ENCODE peak calls at places on chromosomes 12 and 14, in five cellular contexts. M is fibroblast of villous mesenchyme, X is tibial nerve, A is HCT116, U is fibroblast of mammary gland. G is an unnamed sample.

GRCh38 chr14:75578099-75578785 is at the start of gene FLVCR2:
- DNase-seq in X (peak; percentile 80), A (no peak), M (peak; percentile 74), U (peak; percentile 66), G (no peak)

GRCh38 chr12:107670999-107671643 is 14.5 kb upstream of the PWP1 start:
- DNase-seq in X (no peak), M (peak; percentile 28), A (peak; percentile 19), U (peak; percentile 12), G (no peak)

GRCh38 chr12:106760184-106760531 is 14.3 kb upstream of the RIC8B start:
- DNase-seq in M (no peak), X (no peak), A (no peak), U (peak; percentile 25), G (no peak)

GRCh38 chr14:20302042-20302761 is 3.5 kb downstream of the TTC5 start:
- DNase-seq in U (peak; percentile 35), A (no peak), X (no peak), M (peak; percentile 19), G (no peak)

GRCh38 chr14:98564006-98564405 is 708.0 kb downstream of the BCL11B start:
- DNase-seq in U (no peak), M (no peak), A (no peak), X (no peak), G (no peak)

GRCh38 chr14:75461755-75462349 is 34.0 kb downstream of the JDP2 start:
- DNase-seq in M (no peak), U (no peak), X (no peak), A (no peak), G (no peak)

GRCh38 chr14:32331227-32331597 is 2.1 kb downstream of the AKAP6 start:
- DNase-seq in A (no peak), U (no peak), X (no peak), M (no peak), G (no peak)

GRCh38 chr12:65474831-65475230 is 196.3 kb downstream of the MSRB3 start:
- DNase-seq in M (no peak), X (no peak), U (no peak), A (no peak), G (no peak)

GRCh38 chr14:101867854-101868253 is 96.5 kb upstream of the DYNC1H1 start:
- DNase-seq in M (no peak), X (no peak), A (no peak), U (no peak), G (no peak)

GRCh38 chr14:96824283-96824682 is 27.1 kb downstream of the VRK1 start:
- DNase-seq in U (peak; percentile 94), X (no peak), M (peak; percentile 47), A (no peak), G (peak; percentile 9)

GRCh38 chr12:102948941-102949352 is 8.5 kb upstream of the ASCL1 start:
- DNase-seq in U (peak; percentile 40), A (peak; percentile 23), M (peak; percentile 39), X (peak; percentile 66), G (no peak)

GRCh38 chr12:130286741-130287140 is 50.9 kb upstream of the PIWIL1 start:
- DNase-seq in X (no peak), M (no peak), U (no peak), A (no peak), G (no peak)

GRCh38 chr12:52951640-52952039 is 2.7 kb downstream of the KRT18 start:
- DNase-seq in X (no peak), A (no peak), U (no peak), M (no peak), G (no peak)

GRCh38 chr12:63862187-63863107 is 17.9 kb downstream of the SRGAP1 start:
- DNase-seq in X (no peak), A (peak; percentile 54), M (no peak), U (no peak), G (no peak)

GRCh38 chr12:2683283-2684025 is 111.3 kb upstream of the FKBP4 start:
- DNase-seq in A (no peak), X (no peak), M (no peak), U (peak; percentile 18), G (no peak)

GRCh38 chr12:17296882-17297281 is 690.9 kb upstream of the LMO3 start:
- DNase-seq in U (no peak), A (no peak), X (no peak), M (no peak), G (no peak)

GRCh38 chr12:130796985-130797686 is 41.9 kb downstream of the STX2 start:
- DNase-seq in X (no peak), M (no peak), U (no peak), A (no peak), G (no peak)

GRCh38 chr12:132807295-132808222 is 21.1 kb downstream of the GOLGA3 start:
- DNase-seq in A (no peak), X (no peak), M (no peak), U (no peak), G (no peak)

GRCh38 chr14:56899829-56900228 is 89.5 kb upstream of the OTX2 start:
- DNase-seq in X (no peak), A (no peak), U (no peak), M (no peak), G (no peak)

GRCh38 chr12:63276537-63277365 is 125.8 kb upstream of the AVPR1A start:
- DNase-seq in X (peak; percentile 45), A (peak; percentile 61), M (peak; percentile 31), U (peak; percentile 31), G (no peak)

GRCh38 chr12:12927211-12928079 is 24.5 kb downstream of the GPRC5D start:
- DNase-seq in M (peak; percentile 93), U (peak; percentile 46), X (no peak), A (peak; percentile 90), G (no peak)

GRCh38 chr12:108720757-108721514 is 10.4 kb downstream of the CORO1C start:
- DNase-seq in U (peak; percentile 71), A (no peak), M (peak; percentile 64), X (no peak), G (no peak)

GRCh38 chr14:71714225-71714624 is 218.0 kb upstream of the RGS6 start:
- DNase-seq in M (peak; percentile 33), U (peak; percentile 91), X (no peak), A (no peak), G (no peak)

GRCh38 chr12:56593909-56594621 is 36.1 kb downstream of the BAZ2A start:
- DNase-seq in A (peak; percentile 51), M (peak; percentile 78), U (peak; percentile 73), X (peak; percentile 48), G (peak; percentile 53)

GRCh38 chr14:70027785-70028428 is 148.7 kb downstream of the SMOC1 start:
- DNase-seq in M (peak; percentile 33), X (peak; percentile 88), U (peak; percentile 38), A (peak; percentile 10), G (no peak)

GRCh38 chr14:24114536-24115450 is at the start of the genes DCAF11 and NRL:
- DNase-seq in A (peak; percentile 100), M (peak; percentile 100), U (peak; percentile 100), X (peak; percentile 97), G (peak; percentile 99)

GRCh38 chr12:122003646-122004611 is 17.8 kb upstream of the BCL7A start:
- DNase-seq in M (no peak), A (no peak), X (no peak), U (peak; percentile 42), G (peak; percentile 16)

GRCh38 chr12:85424581-85425348 is 144.7 kb downstream of the ALX1 start:
- DNase-seq in U (peak; percentile 19), M (peak; percentile 31), A (peak; percentile 21), X (peak; percentile 35), G (no peak)

GRCh38 chr12:43208627-43209026 is 343.4 kb downstream of the ADAMTS20 start:
- DNase-seq in X (peak; percentile 12), U (peak; percentile 61), M (no peak), A (no peak), G (no peak)

GRCh38 chr14:104895786-104896642 is 28.7 kb upstream of the PLD4 start:
- DNase-seq in M (no peak), U (no peak), X (no peak), A (no peak), G (no peak)

GRCh38 chr14:68718033-68718725 is 74.7 kb downstream of the ZFP36L1 start:
- DNase-seq in M (no peak), X (no peak), A (peak; percentile 36), U (no peak), G (no peak)

GRCh38 chr12:56256326-56256960 is 1.7 kb downstream of the ANKRD52 start:
- DNase-seq in U (peak; percentile 67), M (no peak), X (no peak), A (no peak), G (no peak)

DNA sequence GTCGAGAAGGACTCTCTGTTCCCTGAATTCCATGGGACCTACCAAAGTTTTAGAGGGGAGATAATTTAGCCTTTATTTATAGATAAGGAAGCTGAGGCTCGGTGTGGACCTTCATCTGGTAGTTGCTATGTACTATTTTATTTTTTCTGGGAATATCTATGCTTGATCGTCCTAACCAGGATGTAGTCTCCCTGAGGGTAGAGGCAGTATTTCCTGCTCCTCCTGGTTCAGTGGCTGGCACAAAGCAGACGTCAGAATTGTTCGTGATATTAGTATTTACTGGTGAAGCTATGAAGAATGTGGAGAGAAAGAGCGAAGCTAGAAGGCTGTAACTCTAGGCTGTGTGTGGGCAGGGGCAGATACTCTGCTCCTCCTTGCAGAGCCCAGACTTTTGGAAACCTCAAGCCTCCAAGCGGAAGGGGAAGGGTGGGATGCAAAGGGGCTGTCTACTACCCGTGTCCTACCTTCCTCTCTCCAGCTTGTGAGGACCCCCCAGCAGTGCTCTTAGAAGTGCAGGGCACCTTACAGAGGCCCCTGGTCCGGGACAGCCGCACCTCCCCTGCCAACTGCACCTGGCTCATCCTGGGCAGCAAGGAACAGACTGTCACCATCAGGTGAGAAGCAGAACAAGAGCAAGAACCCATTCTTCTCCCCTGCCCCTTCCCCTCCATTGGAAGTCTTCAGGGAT is 1.4 kb downstream of the LRP10 start:
- DNase-seq in M (no peak), U (peak; percentile 21), A (no peak), X (no peak), G (no peak)
- TF ChIP-seq CTCF in M (no peak), U (no peak), A (peak; percentile 5), X (no peak), G (no peak)

GRCh38 chr14:73634333-73634833 is 10.4 kb upstream of the DNAL1 start:
- DNase-seq in U (peak; percentile 16), M (no peak), A (no peak), X (no peak), G (no peak)
- TF ChIP-seq CTCF in U (peak; percentile 26), M (peak; percentile 23), A (no peak), X (peak; percentile 28), G (no peak)

DNA sequence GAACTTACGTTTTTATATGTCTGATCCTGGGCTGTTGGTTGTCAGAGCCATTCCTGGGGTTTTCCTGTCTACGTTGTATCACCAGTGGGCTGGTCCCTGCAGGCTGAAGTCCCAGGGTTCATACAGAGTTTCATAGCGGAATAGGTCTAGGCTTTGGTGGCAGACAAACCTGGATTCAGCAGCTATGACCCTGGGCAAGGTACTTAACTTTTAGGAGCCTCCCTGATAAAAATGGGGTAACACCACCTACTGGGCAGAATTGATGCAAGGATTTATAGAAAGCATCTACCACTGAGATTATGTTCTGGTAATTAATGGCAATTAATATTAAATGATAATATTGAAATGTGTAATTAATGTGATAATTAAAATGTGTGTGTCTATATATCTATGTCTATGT is 141.2 kb downstream of the SYNE2 start:
- DNase-seq in M (peak; percentile 18), U (peak; percentile 7), A (no peak), X (no peak), G (no peak)
- TF ChIP-seq CTCF in M (peak; percentile 33), U (peak; percentile 34), A (peak; percentile 26), X (no peak), G (peak; percentile 5)

GRCh38 chr12:37672655-37673260 is 643.8 kb upstream of the ALG10B start:
- DNase-seq in M (no peak), X (no peak), U (no peak), A (no peak), G (no peak)
- TF ChIP-seq CTCF in M (peak; percentile 12), X (no peak), U (peak; percentile 4), A (peak; percentile 58), G (no peak)

GRCh38 chr12:78101946-78102635 is 271.4 kb downstream of the NAV3 start:
- DNase-seq in U (no peak), M (no peak), A (peak; percentile 6), X (no peak), G (no peak)
- TF ChIP-seq CTCF in U (no peak), M (no peak), A (peak; percentile 22), X (no peak), G (no peak)